ENCODE peak calls at places on chromosome 9, in nine cellular contexts. Z, G, V, D, W, F, P, H and T are unnamed samples.
A peak's percentile ranks its signal among the peaks of the same experiment; 100 is the strongest.

GRCh38 chr9:114287001-114287762 is 35.7 kb upstream of the ORM1 start:
- DNase-seq in H (no peak), D (no peak), G (no peak), V (no peak), P (no peak), Z (peak; percentile 6), W (peak; percentile 42), F (no peak), T (no peak)

GRCh38 chr9:92763721-92764380 is 782 bp downstream of the BICD2 start:
- DNase-seq in F (no peak), W (peak; percentile 78), P (peak; percentile 84), D (no peak), Z (peak; percentile 28), V (peak; percentile 45), G (no peak), H (peak; percentile 18), T (no peak)

GRCh38 chr9:6598249-6598725 is 47.2 kb downstream of the GLDC start:
- DNase-seq in W (no peak), G (peak; percentile 3), D (no peak), P (no peak), Z (no peak), V (no peak), H (peak; percentile 3), F (no peak), T (no peak)

GRCh38 chr9:19379697-19380046 is 364 bp downstream of the RPS6 start:
- DNase-seq in W (no peak), H (peak; percentile 19), Z (peak; percentile 45), G (peak; percentile 35), V (no peak), F (no peak), P (peak; percentile 60), D (peak; percentile 9), T (no peak)

GRCh38 chr9:70567511-70567910 is 153.1 kb upstream of the KLF9 start:
- DNase-seq in W (no peak), F (no peak), G (no peak), D (no peak), H (no peak), V (no peak), P (no peak), Z (no peak), T (no peak)

GRCh38 chr9:133371261-133371711 is 4.6 kb downstream of the SURF4 start:
- DNase-seq in V (no peak), W (no peak), Z (no peak), H (peak; percentile 76), P (no peak), G (no peak), F (no peak), D (peak; percentile 35), T (no peak)

GRCh38 chr9:77927265-77927664 is 104.3 kb downstream of the GNAQ start:
- DNase-seq in H (peak; percentile 51), W (no peak), D (peak; percentile 24), G (peak; percentile 62), F (peak; percentile 22), P (no peak), V (no peak), Z (no peak), T (no peak)

GRCh38 chr9:18351216-18351615 is 122.7 kb upstream of the ADAMTSL1 start:
- DNase-seq in G (no peak), D (no peak), P (no peak), W (no peak), Z (no peak), H (peak; percentile 46), V (no peak), F (no peak), T (no peak)

GRCh38 chr9:81824802-81825770 is 103.1 kb upstream of the SPATA31D4 start:
- DNase-seq in F (peak; percentile 52), D (no peak), G (no peak), P (no peak), Z (no peak), V (no peak), W (no peak), H (no peak), T (no peak)

GRCh38 chr9:127216888-127217217 is 47.7 kb upstream of the GARNL3 start:
- DNase-seq in H (no peak), V (no peak), P (no peak), G (no peak), W (peak; percentile 43), F (no peak), Z (no peak), D (no peak), T (no peak)

GRCh38 chr9:133429216-133429613 is 7.0 kb downstream of the ADAMTS13 start:
- DNase-seq in V (no peak), F (no peak), G (no peak), W (no peak), P (peak; percentile 46), D (no peak), H (no peak), Z (no peak), T (no peak)

GRCh38 chr9:19102181-19102630 is 498 bp downstream of the HAUS6 start:
- DNase-seq in G (no peak), W (peak; percentile 77), D (no peak), F (peak; percentile 20), H (no peak), Z (peak; percentile 35), P (peak; percentile 42), V (peak; percentile 24), T (no peak)

GRCh38 chr9:119398350-119398749 is 29.1 kb upstream of the BRINP1 start:
- DNase-seq in Z (no peak), D (no peak), P (no peak), V (no peak), W (no peak), F (no peak), H (no peak), G (no peak), T (no peak)

GRCh38 chr9:115922441-115922840 is 231.2 kb upstream of the PAPPA start:
- DNase-seq in D (no peak), W (no peak), F (no peak), H (no peak), P (no peak), Z (no peak), G (peak; percentile 62), V (no peak), T (no peak)

GRCh38 chr9:131693651-131694597 is 46.0 kb downstream of the RAPGEF1 start:
- DNase-seq in F (no peak), W (no peak), V (no peak), D (no peak), Z (peak; percentile 4), G (no peak), H (no peak), P (no peak), T (no peak)

DNA sequence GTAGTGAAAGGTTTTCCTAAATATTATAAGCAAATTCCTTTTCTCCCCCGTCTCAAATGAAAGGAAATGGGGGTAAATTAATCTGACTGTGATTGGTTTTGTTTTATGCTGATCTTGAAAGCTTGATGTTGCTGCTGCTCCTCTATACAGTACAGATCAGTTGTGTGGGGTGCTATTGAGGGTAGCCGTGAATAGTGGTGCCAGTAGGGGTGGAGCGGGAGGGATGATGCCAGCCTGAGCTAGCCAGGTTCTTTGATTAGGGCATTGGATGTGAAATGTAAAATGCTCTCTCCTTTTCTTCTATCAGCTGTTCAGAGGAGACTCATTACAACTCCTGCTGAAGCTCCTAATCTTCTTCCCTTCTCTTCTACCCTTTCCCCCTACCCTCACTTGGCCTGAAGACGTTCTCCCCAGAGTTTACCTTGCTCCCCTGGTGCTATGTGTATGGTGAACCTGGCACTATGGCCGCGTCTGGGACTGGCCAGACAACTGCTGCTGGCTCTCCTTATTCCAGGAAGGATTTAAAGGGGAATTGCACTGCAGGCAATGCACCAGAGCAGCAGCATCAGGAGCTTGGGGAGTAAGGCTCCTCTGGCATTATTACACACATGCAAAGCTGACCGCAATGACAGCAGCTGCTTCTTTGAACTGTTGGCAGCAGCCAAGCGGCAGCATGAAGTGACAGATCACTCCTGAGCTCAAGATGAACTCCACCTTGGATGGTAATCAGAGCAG is 564 bp downstream of the GPR21 start:
- DNase-seq in F (no peak), W (no peak), Z (no peak), D (peak; percentile 22), G (no peak), V (no peak), P (no peak), H (no peak), T (no peak)
- H3K4me3 ChIP-seq in F (no peak overlapping the region), W (no peak overlapping the region), Z (no peak overlapping the region), D (no peak overlapping the region), G (no peak overlapping the region), V (no peak overlapping the region), P (peak overlapping the region; percentile 25), H (no peak overlapping the region), T (peak overlapping the region; percentile 35)

GRCh38 chr9:122130837-122131236 is 28.7 kb downstream of the NDUFA8 start:
- DNase-seq in W (no peak), F (no peak), P (no peak), D (no peak), H (no peak), G (no peak), V (no peak), Z (no peak), T (no peak)

GRCh38 chr9:122128007-122128406 is 31.6 kb downstream of the NDUFA8 start:
- DNase-seq in F (no peak), V (no peak), H (no peak), D (no peak), P (no peak), G (no peak), W (no peak), Z (no peak), T (no peak)

GRCh38 chr9:122131401-122131921 is 28.1 kb downstream of the NDUFA8 start:
- DNase-seq in H (no peak), W (no peak), Z (no peak), F (no peak), G (no peak), P (peak; percentile 74), V (no peak), D (no peak), T (no peak)

GRCh38 chr9:122128432-122129343 is 30.9 kb downstream of the NDUFA8 start:
- DNase-seq in H (no peak), Z (no peak), F (no peak), V (no peak), P (no peak), G (no peak), D (no peak), W (no peak), T (no peak)

DNA sequence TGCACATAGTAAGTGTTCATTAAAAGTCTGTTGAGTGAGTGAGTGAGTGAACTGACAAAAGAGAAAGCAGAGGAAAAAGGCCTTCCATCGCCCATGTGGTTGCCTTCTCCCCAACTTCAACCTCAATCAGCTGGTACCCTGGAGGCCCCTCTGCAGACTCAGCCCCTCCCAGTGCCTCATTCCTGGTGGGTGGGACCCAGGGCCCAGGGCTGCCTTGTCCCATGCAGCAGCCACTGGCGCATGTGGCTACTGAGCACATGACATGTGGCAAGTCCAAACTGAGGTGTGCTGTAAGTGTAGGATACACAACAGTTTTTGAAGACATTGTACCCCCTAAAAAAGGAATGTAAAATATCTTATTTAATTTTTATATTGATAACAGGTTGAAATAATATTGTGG is 29.6 kb downstream of the NDUFA8 start:
- DNase-seq in D (no peak), F (no peak), W (no peak), V (no peak), Z (no peak), P (no peak), H (no peak), G (no peak), T (no peak)
- TF ChIP-seq CTCF in D (no peak), F (no peak), W (no peak), V (no peak), Z (no peak), P (no peak), H (no peak), G (no peak), T (no peak)

GRCh38 chr9:117704597-117704996 is 394 bp downstream of the TLR4 start:
- DNase-seq in G (no peak), W (no peak), Z (no peak), F (no peak), D (no peak), V (no peak), H (no peak), P (no peak), T (no peak)
- H3K4me3 ChIP-seq in G (peak overlapping the region; percentile 63), W (peak overlapping the region; percentile 46), Z (no peak overlapping the region), F (no peak overlapping the region), D (peak overlapping the region; percentile 67), V (peak overlapping the region; percentile 73), H (peak overlapping the region; percentile 50), P (no peak overlapping the region), T (peak overlapping the region; percentile 49)

GRCh38 chr9:4508246-4508906 is 18.1 kb downstream of the SLC1A1 start:
- DNase-seq in F (peak; percentile 55), D (peak; percentile 77), P (no peak), W (no peak), H (peak; percentile 77), G (peak; percentile 21), Z (no peak), V (no peak), T (no peak)
- TF ChIP-seq CTCF in F (no peak), D (no peak), P (no peak), W (no peak), H (no peak), G (no peak), Z (no peak), V (no peak), T (no peak)